ENCODE peak calls at places on chromosomes 12 and 14, in six cellular contexts. X, V, K, N, A and L are unnamed samples.

GRCh38 chr14:65620195-65620594 is 207.7 kb downstream of the FUT8 start:
- DNase-seq in X (no peak), V (no peak), K (no peak), N (no peak), A (no peak), L (no peak)

GRCh38 chr12:29041621-29042020 is 107.5 kb upstream of the FAR2 start:
- DNase-seq in X (no peak), V (peak; percentile 76), K (peak; percentile 91), N (no peak), A (no peak), L (no peak)

GRCh38 chr12:92030618-92031017 is 115.0 kb downstream of the BTG1 start:
- DNase-seq in X (no peak), V (peak; percentile 24), K (peak; percentile 46), N (no peak), A (no peak), L (no peak)

GRCh38 chr12:79634957-79635471 is 55.8 kb downstream of the PAWR start:
- DNase-seq in X (no peak), V (no peak), K (peak; percentile 7), N (peak; percentile 9), A (peak; percentile 78), L (no peak)

GRCh38 chr14:95140060-95140858 is 17.1 kb downstream of the DICER1 start:
- DNase-seq in X (no peak), V (peak; percentile 58), K (peak; percentile 42), N (no peak), A (no peak), L (no peak)

GRCh38 chr14:20803221-20803620 is 577 bp upstream of the RNASE1 start:
- DNase-seq in X (peak; percentile 59), V (no peak), K (no peak), N (no peak), A (no peak), L (no peak)

GRCh38 chr12:55692631-55693322 is 14.9 kb downstream of the ITGA7 start:
- DNase-seq in X (no peak), V (no peak), K (no peak), N (no peak), A (no peak), L (no peak)

GRCh38 chr12:21894792-21895392 is 46.3 kb downstream of the ABCC9 start:
- DNase-seq in X (no peak), V (peak; percentile 45), K (no peak), N (no peak), A (no peak), L (no peak)

GRCh38 chr12:126084480-126084879 is 1019.2 kb downstream of the AACS start:
- DNase-seq in X (no peak), V (no peak), K (no peak), N (no peak), A (no peak), L (no peak)

GRCh38 chr14:32217301-32217700 is 14.2 kb upstream of the RNU6-8 start:
- DNase-seq in X (no peak), V (no peak), K (no peak), N (no peak), A (no peak), L (no peak)

GRCh38 chr14:74891870-74892269 is 10.2 kb downstream of the DLST start:
- DNase-seq in X (no peak), V (peak; percentile 49), K (no peak), N (no peak), A (no peak), L (no peak)

GRCh38 chr14:100554082-100554677 is 33.0 kb downstream of the BEGAIN start:
- DNase-seq in X (no peak), V (no peak), K (no peak), N (no peak), A (no peak), L (no peak)

GRCh38 chr12:131121705-131122405 is 168.1 kb downstream of the ADGRD1 start:
- DNase-seq in X (peak; percentile 38), V (no peak), K (no peak), N (no peak), A (no peak), L (no peak)

GRCh38 chr14:49774111-49774510 is 6.2 kb downstream of the KLHDC2 start:
- DNase-seq in X (no peak), V (peak; percentile 40), K (no peak), N (no peak), A (no peak), L (no peak)

GRCh38 chr14:31038521-31039166 is 12.5 kb upstream of the STRN3 start:
- DNase-seq in X (no peak), V (no peak), K (no peak), N (no peak), A (no peak), L (no peak)

GRCh38 chr12:59023861-59024424 is 103.6 kb upstream of the LRIG3 start:
- DNase-seq in X (no peak), V (no peak), K (no peak), N (no peak), A (no peak), L (no peak)

GRCh38 chr14:51293149-51293925 is 53.3 kb downstream of the TMX1 start:
- DNase-seq in X (no peak), V (peak; percentile 75), K (peak; percentile 63), N (no peak), A (no peak), L (no peak)

GRCh38 chr12:7180685-7181084 is 8.8 kb upstream of the PEX5 start:
- DNase-seq in X (no peak), V (peak; percentile 13), K (no peak), N (no peak), A (no peak), L (no peak)

GRCh38 chr12:117836476-117836875 is 132.3 kb downstream of the KSR2 start:
- DNase-seq in X (no peak), V (no peak), K (no peak), N (no peak), A (no peak), L (no peak)

GRCh38 chr14:45947785-45948184 is 694.8 kb upstream of the MIS18BP1 start:
- DNase-seq in X (no peak), V (no peak), K (no peak), N (no peak), A (no peak), L (no peak)

GRCh38 chr14:104576607-104577332 is 2.8 kb upstream of the C14orf180 start:
- DNase-seq in X (no peak), V (no peak), K (peak; percentile 1), N (no peak), A (no peak), L (no peak)

GRCh38 chr12:82740129-82741000 is 53.7 kb downstream of the TMTC2 start:
- DNase-seq in X (peak; percentile 33), V (peak; percentile 12), K (peak; percentile 7), N (no peak), A (no peak), L (no peak)

GRCh38 chr12:46386877-46387629 is 14.5 kb upstream of the SLC38A2 start:
- DNase-seq in X (peak; percentile 61), V (peak; percentile 78), K (peak; percentile 77), N (no peak), A (no peak), L (no peak)

GRCh38 chr12:112466835-112467234 is 48.1 kb downstream of the PTPN11 start:
- DNase-seq in X (no peak), V (no peak), K (no peak), N (no peak), A (no peak), L (no peak)

GRCh38 chr12:81759215-81759991 is at the start of gene PPFIA2:
- DNase-seq in X (peak; percentile 81), V (peak; percentile 4), K (peak; percentile 27), N (peak; percentile 27), A (no peak), L (peak; percentile 60)

GRCh38 chr12:104635944-104636343 is 179.2 kb downstream of the CHST11 start:
- DNase-seq in X (no peak), V (no peak), K (no peak), N (no peak), A (no peak), L (no peak)

GRCh38 chr12:20508362-20508761 is 140.0 kb downstream of the PDE3A start:
- DNase-seq in X (no peak), V (peak; percentile 75), K (no peak), N (no peak), A (peak; percentile 2), L (no peak)

GRCh38 chr12:57110189-57111045 is 745 bp downstream of the STAT6 start:
- DNase-seq in X (peak; percentile 93), V (peak; percentile 37), K (peak; percentile 86), N (no peak), A (peak; percentile 36), L (no peak)
- H2AK5ac ChIP-seq in X (no peak overlapping the region), V (peak overlapping the region; percentile 99), K (peak overlapping the region; percentile 80), N (peak overlapping the region; percentile 87), A (peak overlapping the region; percentile 66), L (peak overlapping the region; percentile 32)

GRCh38 chr12:108122072-108122471 is 7.0 kb upstream of the WSCD2 start:
- DNase-seq in X (no peak), V (no peak), K (no peak), N (no peak), A (no peak), L (no peak)

GRCh38 chr12:108119126-108119973 is 9.7 kb upstream of the WSCD2 start:
- DNase-seq in X (no peak), V (no peak), K (no peak), N (no peak), A (no peak), L (no peak)

GRCh38 chr12:108120863-108121165 is 8.3 kb upstream of the WSCD2 start:
- DNase-seq in X (no peak), V (no peak), K (no peak), N (no peak), A (no peak), L (no peak)

GRCh38 chr12:108121353-108121752 is 7.7 kb upstream of the WSCD2 start:
- DNase-seq in X (no peak), V (no peak), K (no peak), N (no peak), A (no peak), L (no peak)

DNA sequence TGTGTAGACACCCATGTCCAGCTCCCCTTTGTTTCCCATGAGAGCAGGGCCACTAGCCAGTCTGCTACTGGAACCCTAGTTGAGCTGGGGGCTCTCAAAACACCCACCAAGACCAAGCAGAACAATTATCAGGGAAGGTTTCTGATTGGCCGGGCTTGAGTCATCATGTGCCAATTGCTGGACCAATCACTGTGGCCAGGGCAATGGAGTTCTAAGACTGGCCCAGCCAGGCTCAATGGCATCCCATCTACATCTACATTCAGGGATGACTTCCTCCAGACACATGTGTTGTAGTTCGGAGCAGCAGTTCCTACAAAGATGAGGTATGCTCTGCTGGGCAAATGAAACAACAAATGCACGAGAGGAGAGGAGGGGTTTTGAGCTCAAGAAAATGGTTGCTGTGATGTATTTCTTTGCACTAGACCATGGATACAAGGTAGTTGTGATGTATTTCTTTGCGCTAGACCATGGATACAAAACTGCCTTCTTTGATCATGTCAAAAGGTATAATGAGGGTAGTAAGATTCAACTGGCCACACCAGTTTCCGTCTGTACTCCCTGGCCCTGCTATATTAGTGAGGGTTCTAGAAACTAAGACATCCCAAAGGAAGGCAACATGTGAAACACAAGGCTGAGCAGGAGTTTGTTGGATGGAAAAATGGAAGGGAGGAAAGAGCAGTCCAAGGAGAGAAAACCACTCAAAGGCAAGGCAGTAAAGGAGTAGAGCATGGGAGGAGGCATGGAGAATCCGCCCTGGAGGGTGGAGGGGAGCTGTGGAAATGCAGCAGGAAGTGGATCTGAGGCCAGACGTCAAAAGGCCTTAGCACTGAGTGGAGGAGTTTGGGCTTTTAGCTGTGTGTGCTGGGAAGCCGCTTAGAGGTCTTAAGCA is 8.9 kb upstream of the WSCD2 start:
- DNase-seq in X (no peak), V (no peak), K (no peak), N (no peak), A (no peak), L (no peak)
- H3K27ac ChIP-seq in X (no peak overlapping the region), V (no peak overlapping the region), K (no peak overlapping the region), N (no peak overlapping the region), A (no peak overlapping the region), L (no peak overlapping the region)

GRCh38 chr12:60803147-60803546 is 1207.3 kb downstream of the SLC16A7 start:
- DNase-seq in X (no peak), V (peak; percentile 37), K (peak; percentile 65), N (no peak), A (no peak), L (no peak)
- H3K9me3 ChIP-seq in X (no peaks in the 10 kb centered on the region), V (no peaks in the 10 kb centered on the region), K (peaks cover 16% of the 10 kb centered on the region), N (no peaks in the 10 kb centered on the region), A (no peaks in the 10 kb centered on the region), L (no peaks in the 10 kb centered on the region)

GRCh38 chr12:75974323-75975273 is 57.0 kb downstream of the PHLDA1 start:
- DNase-seq in X (no peak), V (no peak), K (no peak), N (no peak), A (peak; percentile 37), L (no peak)
- H2AK5ac ChIP-seq in X (no peak overlapping the region), V (peak overlapping the region; percentile 85), K (peak overlapping the region; percentile 83), N (no peak overlapping the region), A (no peak overlapping the region), L (no peak overlapping the region)